ENCODE peak calls at places on chromosomes 13 and 19, in four cellular contexts. X is A673; C is effector memory CD4-positive, alpha-beta T cell; J is CD8-positive, alpha-beta T cell. F is an unnamed sample.

GRCh38 chr19:16949496-16950023 is 60.8 kb downstream of the F2RL3 start:
- DNase-seq in J (no peak), X (no peak), C (no peak), F (no peak)

GRCh38 chr13:37534181-37534580 is 64.4 kb downstream of the POSTN start:
- DNase-seq in J (no peak), X (peak; percentile 16), C (no peak), F (no peak)

GRCh38 chr13:67219113-67219512 is 11.0 kb downstream of the PCDH9 start:
- DNase-seq in C (no peak), X (no peak), J (no peak), F (no peak)

GRCh38 chr19:18321729-18322091 is 1.2 kb downstream of the LSM4 start:
- DNase-seq in X (peak; percentile 40), C (no peak), J (no peak), F (no peak)

GRCh38 chr13:97134364-97135095 is 87.6 kb upstream of the MBNL2 start:
- DNase-seq in J (no peak), X (no peak), C (no peak), F (no peak)

GRCh38 chr19:55674459-55674840 is 576 bp upstream of the EPN1 start:
- DNase-seq in C (no peak), J (no peak), X (no peak), F (no peak)

GRCh38 chr19:39539165-39539518 is 819 bp downstream of the EID2 start:
- DNase-seq in X (no peak), C (no peak), J (no peak), F (no peak)

GRCh38 chr19:12711187-12711586 is 12.5 kb downstream of the TNPO2 start:
- DNase-seq in X (no peak), J (no peak), C (no peak), F (no peak)

GRCh38 chr19:19662866-19663291 is 597 bp downstream of the ATP13A1 start:
- DNase-seq in X (no peak), J (no peak), C (no peak), F (no peak)

GRCh38 chr19:14146789-14147216 is 10.4 kb upstream of the ASF1B start:
- DNase-seq in C (no peak), X (peak; percentile 76), J (no peak), F (no peak)

GRCh38 chr13:94362411-94362909 is 117.0 kb downstream of the DCT start:
- DNase-seq in C (peak; percentile 18), X (peak; percentile 95), J (peak; percentile 36), F (peak; percentile 62)

GRCh38 chr13:89324582-89324981 is 1653.4 kb downstream of the SLITRK5 start:
- DNase-seq in X (no peak), J (no peak), C (no peak), F (no peak)

GRCh38 chr13:80989770-80990169 is 648.8 kb upstream of the SPRY2 start:
- DNase-seq in J (no peak), C (no peak), X (no peak), F (no peak)

GRCh38 chr13:96958286-96958891 is 35.9 kb downstream of the OXGR1 start:
- DNase-seq in C (no peak), J (no peak), X (peak; percentile 59), F (no peak)

GRCh38 chr13:37648604-37649003 is 50.0 kb upstream of the POSTN start:
- DNase-seq in C (no peak), X (no peak), J (no peak), F (no peak)

GRCh38 chr13:33217256-33217655 is 68.3 kb downstream of the STARD13 start:
- DNase-seq in J (no peak), X (no peak), C (no peak), F (no peak)

GRCh38 chr19:13983213-13983889 is 22.8 kb downstream of the RFX1 start:
- DNase-seq in J (peak; percentile 61), C (peak; percentile 37), X (no peak), F (no peak)

GRCh38 chr13:32823597-32823996 is 192.6 kb upstream of the KL start:
- DNase-seq in X (no peak), C (no peak), J (no peak), F (no peak)

GRCh38 chr19:21430674-21431073 is 33.7 kb downstream of the ZNF493 start:
- DNase-seq in C (no peak), J (no peak), X (no peak), F (no peak)

GRCh38 chr19:14432817-14433453 is at the start of gene PKN1:
- DNase-seq in X (peak; percentile 57), C (no peak), J (peak; percentile 45), F (no peak)

GRCh38 chr13:35198821-35199220 is 256.8 kb downstream of the NBEA start:
- DNase-seq in J (no peak), X (no peak), C (no peak), F (no peak)

GRCh38 chr13:77698211-77699058 is 948 bp downstream of the SLAIN1 start:
- DNase-seq in J (peak; percentile 29), C (peak; percentile 35), X (peak; percentile 81), F (no peak)

GRCh38 chr19:2045501-2046045 is 5.5 kb downstream of the MKNK2 start:
- DNase-seq in C (no peak), J (no peak), X (no peak), F (no peak)
- H3K27ac ChIP-seq in C (peak overlapping the region; percentile 27), J (no peak overlapping the region), X (peak overlapping the region; percentile 47), F (no peak overlapping the region)

GRCh38 chr19:2636897-2637683 is 65.4 kb downstream of the GNG7 start:
- DNase-seq in J (peak; percentile 68), C (peak; percentile 46), X (peak; percentile 65), F (peak; percentile 37)
- H3K27ac ChIP-seq in J (no peak overlapping the region), C (no peak overlapping the region), X (no peak overlapping the region), F (no peak overlapping the region)

GRCh38 chr19:36850646-36851442 is at the start of gene ZNF345:
- DNase-seq in X (peak; percentile 95), C (peak; percentile 80), J (peak; percentile 70), F (no peak)
- H3K27ac ChIP-seq in X (peak within 1 kb of the TSS; percentile 71), C (peak within 1 kb of the TSS; percentile 84), J (peak within 1 kb of the TSS; percentile 74), F (no peak within 1 kb of the TSS)

GRCh38 chr13:99677388-99677951 is 176.2 kb downstream of the TM9SF2 start:
- DNase-seq in X (peak; percentile 80), C (no peak), J (no peak), F (no peak)
- H3K27ac ChIP-seq in X (peak overlapping the region; percentile 18), C (no peak overlapping the region), J (no peak overlapping the region), F (no peak overlapping the region)

GRCh38 chr13:105904034-105904742 is 631.3 kb downstream of the EFNB2 start:
- DNase-seq in X (no peak), J (no peak), C (no peak), F (no peak)
- H3K27ac ChIP-seq in X (no peak overlapping the region), J (no peak overlapping the region), C (no peak overlapping the region), F (no peak overlapping the region)

GRCh38 chr19:3556978-3557460 is 367 bp downstream of the MFSD12 start:
- DNase-seq in C (peak; percentile 66), X (no peak), J (peak; percentile 48), F (peak; percentile 65)
- H3K27ac ChIP-seq in C (peak overlapping the region; percentile 64), X (peak overlapping the region; percentile 70), J (peak overlapping the region; percentile 56), F (peak overlapping the region; percentile 13)

DNA sequence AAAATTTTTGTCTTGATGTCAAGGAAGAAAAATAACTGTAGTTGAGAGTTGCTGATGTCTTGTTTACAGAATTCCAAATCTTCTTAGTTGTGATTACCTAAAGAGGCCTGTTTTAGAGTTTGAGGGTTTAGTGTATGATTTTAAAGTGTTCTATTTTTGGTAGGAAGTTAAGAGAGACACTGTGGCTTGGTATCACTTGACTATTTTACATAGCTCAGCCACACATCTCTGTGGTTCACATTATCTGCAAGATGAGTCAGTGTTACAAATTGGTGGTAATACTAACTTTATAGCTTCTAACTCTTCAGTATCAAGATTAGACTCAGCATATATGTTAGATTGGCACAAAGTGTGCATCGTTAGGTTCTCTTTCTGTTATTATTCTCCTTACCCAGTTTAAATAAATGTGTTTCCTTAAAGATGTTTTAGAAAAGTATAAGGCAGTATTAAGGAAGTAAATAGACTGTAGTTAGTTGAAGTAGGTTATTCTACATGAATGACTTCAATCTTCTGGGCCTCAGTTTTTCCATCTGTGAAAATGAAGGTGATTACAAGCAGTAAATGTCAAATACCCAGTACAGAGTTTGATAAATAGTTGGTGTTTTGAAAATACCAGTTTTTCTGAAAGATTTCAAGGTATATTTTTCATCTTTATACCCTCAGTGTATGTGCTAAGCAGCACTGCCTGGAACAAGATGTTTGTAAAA is 33.4 kb downstream of the COG6 start:
- DNase-seq in X (no peak), J (no peak), C (no peak), F (no peak)
- H3K27ac ChIP-seq in X (no peak overlapping the region), J (no peak overlapping the region), C (no peak overlapping the region), F (no peak overlapping the region)

GRCh38 chr19:49120325-49120683 is 960 bp downstream of the PPFIA3 start:
- DNase-seq in J (no peak), X (no peak), C (no peak), F (no peak)

GRCh38 chr19:49120868-49121267 is 1.5 kb downstream of the PPFIA3 start:
- DNase-seq in J (no peak), X (no peak), C (no peak), F (no peak)

GRCh38 chr19:49117677-49118564 is 1.0 kb downstream of the C19orf73 start:
- DNase-seq in X (no peak), C (no peak), J (no peak), F (no peak)

GRCh38 chr19:49118565-49119410 is at the start of gene C19orf73:
- DNase-seq in C (peak; percentile 91), X (peak; percentile 96), J (peak; percentile 93), F (peak; percentile 94)

GRCh38 chr19:49119411-49120324 is at the start of gene PPFIA3:
- DNase-seq in X (peak; percentile 42), C (no peak), J (no peak), F (peak; percentile 54)
- H3K27ac ChIP-seq in X (peak within 1 kb of the TSS; percentile 97), C (peak within 1 kb of the TSS; percentile 81), J (peak within 1 kb of the TSS; percentile 84), F (peak within 1 kb of the TSS; percentile 76)

GRCh38 chr13:26743971-26744370 is 16.6 kb downstream of the GPR12 start:
- DNase-seq in X (peak; percentile 19), J (no peak), C (no peak), F (no peak)
- H3K27ac ChIP-seq in X (no peak overlapping the region), J (no peak overlapping the region), C (no peak overlapping the region), F (no peak overlapping the region)

F was measured in SJSA1.